ENCODE peak calls at places on chromosomes 5 and 9, in six cellular contexts. P is astrocyte, X is endothelial cell of umbilical vein, K is fibroblast of lung, T is mammary epithelial cell, C is H1. E is an unnamed sample.

GRCh38 chr9:134892820-134893420 is 12.3 kb downstream of the FCN2 start:
- DNase-seq in P (no peak), T (no peak), K (no peak), X (no peak), C (no peak), E (no peak)

GRCh38 chr9:123642291-123643278 is 286.6 kb downstream of the CRB2 start:
- DNase-seq in P (peak), T (no peak), C (no peak), K (peak), X (no peak), E (no peak)

GRCh38 chr5:139854953-139855352 is 59.3 kb downstream of the PSD2 start:
- DNase-seq in K (no peak), X (no peak), C (no peak), T (no peak), P (no peak), E (no peak)

GRCh38 chr5:83744851-83745250 is 24.2 kb upstream of the HAPLN1 start:
- DNase-seq in T (no peak), K (no peak), X (peak), P (peak), C (no peak), E (no peak)

GRCh38 chr5:142717582-142718215 is 31.8 kb upstream of the FGF1 start:
- DNase-seq in C (no peak), P (peak), T (peak), X (peak), K (peak), E (no peak)

GRCh38 chr5:160169326-160169725 is 50.1 kb upstream of the PWWP2A start:
- DNase-seq in X (peak), P (peak), T (no peak), C (no peak), K (peak), E (no peak)

GRCh38 chr9:127828262-127829031 is 25.8 kb downstream of the FPGS start:
- DNase-seq in T (no peak), C (peak), P (no peak), X (peak), K (peak), E (peak)

GRCh38 chr5:67206381-67207328 is 10.1 kb upstream of the CD180 start:
- DNase-seq in T (peak), P (peak), C (no peak), X (peak), K (peak), E (no peak)

GRCh38 chr9:125536184-125537152 is 170.5 kb downstream of the MAPKAP1 start:
- DNase-seq in T (peak), X (no peak), K (no peak), C (no peak), P (peak), E (no peak)

GRCh38 chr9:98808411-98808815 is 943 bp downstream of the GALNT12 start:
- DNase-seq in P (no peak), C (no peak), X (no peak), T (no peak), K (no peak), E (no peak)
- H3K9ac ChIP-seq in P (peak), C (no peak), X (no peak), T (no peak), K (no peak), E (peak)

DNA sequence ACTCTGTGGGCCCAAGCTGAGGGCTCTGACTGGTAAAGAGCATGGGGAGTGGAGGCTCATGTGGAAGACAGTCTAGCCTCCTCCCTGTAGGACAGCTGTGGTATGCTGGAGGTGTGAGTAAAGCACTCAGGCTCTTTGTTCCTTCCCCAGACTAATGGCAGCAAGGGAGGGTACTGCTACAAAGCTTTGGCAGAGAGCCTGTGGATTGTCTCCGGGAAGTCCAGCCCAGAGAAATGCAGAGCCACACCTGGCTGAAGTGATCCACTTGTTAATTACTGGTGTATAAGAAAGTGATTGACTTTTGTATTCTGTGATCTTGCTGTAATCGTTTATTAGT is 161.7 kb downstream of the OXCT1 start:
- DNase-seq in K (no peak), T (no peak), X (no peak), C (no peak), P (no peak), E (no peak)
- H3K9ac ChIP-seq in K (no peak), T (no peak), X (no peak), C (no peak), P (no peak), E (no peak)

DNA sequence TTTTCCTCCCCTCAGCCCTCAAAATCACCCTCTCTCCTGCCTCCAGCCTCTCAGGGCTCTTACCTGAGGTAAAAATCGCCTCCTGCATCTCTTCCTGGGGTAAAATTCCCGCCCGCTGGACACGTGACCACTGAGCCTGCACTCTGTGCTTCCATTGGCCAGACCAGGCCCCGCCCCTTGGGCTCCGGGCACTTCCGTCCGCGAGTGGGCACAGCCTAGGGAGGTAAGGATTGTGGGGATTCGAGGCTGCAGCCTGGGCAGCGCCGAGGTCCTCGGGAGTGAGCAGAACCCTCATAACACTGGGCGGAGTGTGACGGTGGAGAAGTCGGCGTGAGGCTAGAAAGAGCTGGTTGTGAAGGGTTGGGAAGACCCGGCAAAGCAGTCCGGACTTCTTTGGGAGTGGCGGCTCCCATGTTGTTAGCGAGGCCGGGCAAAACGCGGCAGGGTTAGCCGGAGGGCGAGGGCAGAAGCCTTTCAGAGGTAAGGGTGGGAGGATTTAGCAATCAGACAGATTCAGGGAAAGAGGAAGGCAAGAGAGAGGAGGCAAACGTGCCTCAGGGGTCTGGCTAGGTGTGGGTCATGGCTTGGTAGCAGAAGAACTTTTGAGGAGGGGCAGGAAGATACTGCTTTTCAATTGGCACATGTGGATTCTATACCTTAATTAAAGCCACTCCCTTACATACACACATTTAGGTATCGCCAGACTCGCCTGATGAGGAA is at the start of gene SHOC1:
- DNase-seq in T (no peak), C (no peak), K (no peak), P (no peak), X (no peak), E (no peak)
- H3K9ac ChIP-seq in T (no peak), C (no peak), K (no peak), P (no peak), X (no peak), E (no peak)

GRCh38 chr9:110935829-110936228 is 102.4 kb downstream of the LPAR1 start:
- DNase-seq in T (no peak), C (no peak), X (no peak), K (no peak), P (no peak), E (no peak)

GRCh38 chr9:110936719-110937452 is 101.4 kb downstream of the LPAR1 start:
- DNase-seq in K (peak), T (no peak), P (peak), X (no peak), C (no peak), E (no peak)

GRCh38 chr9:110933350-110934001 is 104.8 kb downstream of the LPAR1 start:
- DNase-seq in K (no peak), P (no peak), T (no peak), X (no peak), C (no peak), E (no peak)

GRCh38 chr9:110939053-110939452 is 99.2 kb downstream of the LPAR1 start:
- DNase-seq in X (no peak), C (no peak), T (no peak), K (no peak), P (no peak), E (no peak)

DNA sequence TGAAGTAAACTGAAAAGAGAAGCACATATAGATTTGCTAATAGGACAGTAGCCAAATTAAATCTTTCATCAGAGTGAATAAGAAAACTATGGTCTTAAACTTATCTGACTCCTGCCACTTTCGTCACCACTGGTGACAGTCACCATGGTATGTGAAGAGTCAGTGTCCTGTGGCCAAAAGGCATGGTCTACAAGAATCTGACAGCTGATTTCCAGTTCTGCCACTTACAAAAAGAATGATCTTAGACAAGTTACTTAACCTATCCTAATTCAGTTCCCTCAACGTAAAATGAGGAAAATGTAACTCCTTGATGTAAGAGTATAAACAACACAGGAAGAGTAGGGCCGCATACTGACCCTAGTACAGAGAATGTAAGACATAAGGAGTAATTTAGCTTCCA is 102.0 kb downstream of the LPAR1 start:
- DNase-seq in K (no peak), X (no peak), T (no peak), P (no peak), C (no peak), E (no peak)
- H3K9ac ChIP-seq in K (no peak), X (no peak), T (no peak), P (no peak), C (no peak), E (no peak)